ENCODE peak calls at places on chromosome 5, in six cellular contexts. B is activated CD8-positive, alpha-beta memory T cell treated with anti-CD3 and anti-CD28 coated beads for 48 hours; M is body of pancreas; Y is NCI-H1105 treated with DMSO at 0.1 percent for 48 hours; A is stimulated activated CD4-positive, alpha-beta T cell treated with anti-CD3 and anti-CD28 coated beads, TNF-alpha, amount 100 ng/mL, for 24 hours; W is SIG-M5. R is an unnamed sample.

GRCh38 chr5:73599378-73599777 is 26.6 kb upstream of the ARHGEF28 start:
- DNase-seq in W (no peak), A (no peak), M (no peak), Y (no peak), B (no peak), R (no peak)

GRCh38 chr5:55223988-55224240 is 3.2 kb downstream of the MCIDAS start:
- DNase-seq in W (no peak), A (no peak), M (no peak), Y (no peak), B (no peak), R (no peak)

GRCh38 chr5:174454890-174455289 is 269.5 kb upstream of the MSX2 start:
- DNase-seq in Y (no peak), W (no peak), M (no peak), A (no peak), B (no peak), R (no peak)

GRCh38 chr5:40134883-40135520 is 544.7 kb upstream of the PTGER4 start:
- DNase-seq in A (no peak), Y (no peak), M (no peak), B (no peak), W (no peak), R (no peak)

GRCh38 chr5:137037848-137038247 is 461.3 kb downstream of the SPOCK1 start:
- DNase-seq in A (no peak), B (no peak), W (no peak), Y (no peak), M (no peak), R (no peak)

GRCh38 chr5:13860176-13860575 is 84.3 kb downstream of the DNAH5 start:
- DNase-seq in Y (no peak), W (no peak), A (no peak), M (no peak), B (no peak), R (no peak)

GRCh38 chr5:40877371-40877988 is 31.8 kb upstream of the C7 start:
- DNase-seq in Y (no peak), M (no peak), W (no peak), B (no peak), A (no peak), R (peak; percentile 57)

GRCh38 chr5:3385874-3386536 is 209.6 kb upstream of the IRX1 start:
- DNase-seq in Y (no peak), B (no peak), W (no peak), M (no peak), A (no peak), R (no peak)

GRCh38 chr5:145531038-145531734 is 304.0 kb downstream of the PRELID2 start:
- DNase-seq in Y (no peak), B (no peak), A (no peak), W (no peak), M (peak; percentile 14), R (peak; percentile 92)

GRCh38 chr5:912356-913091 is 19.8 kb downstream of the TRIP13 start:
- DNase-seq in Y (no peak), M (no peak), A (peak; percentile 58), B (no peak), W (no peak), R (peak; percentile 99)

GRCh38 chr5:76701298-76701697 is 14.6 kb upstream of the F2R start:
- DNase-seq in A (no peak), M (no peak), B (no peak), Y (no peak), W (no peak), R (peak; percentile 87)

GRCh38 chr5:163089233-163089632 is 348.2 kb upstream of the CCNG1 start:
- DNase-seq in B (no peak), M (no peak), W (no peak), A (no peak), Y (no peak), R (no peak)

GRCh38 chr5:73338201-73339126 is 110.1 kb downstream of the FOXD1 start:
- DNase-seq in B (no peak), W (no peak), A (no peak), Y (no peak), M (no peak), R (no peak)

GRCh38 chr5:68367274-68367673 is 151.7 kb downstream of the PIK3R1 start:
- DNase-seq in A (no peak), M (no peak), B (no peak), Y (no peak), W (no peak), R (no peak)

GRCh38 chr5:83527191-83527590 is 55.6 kb downstream of the VCAN start:
- DNase-seq in W (no peak), B (no peak), A (no peak), M (no peak), Y (no peak), R (no peak)

GRCh38 chr5:22391956-22392355 is 461.2 kb downstream of the CDH12 start:
- DNase-seq in M (no peak), A (no peak), Y (no peak), B (no peak), W (no peak), R (peak; percentile 11)

GRCh38 chr5:106862450-106863193 is 808.1 kb downstream of the EFNA5 start:
- DNase-seq in M (no peak), B (no peak), W (no peak), Y (peak; percentile 29), A (no peak), R (no peak)

GRCh38 chr5:763998-764781 is 20.3 kb downstream of the ZDHHC11B start:
- DNase-seq in A (no peak), B (no peak), M (no peak), Y (no peak), W (no peak), R (no peak)

GRCh38 chr5:146461319-146461718 is 14.2 kb downstream of the TCERG1 start:
- DNase-seq in W (no peak), B (no peak), Y (no peak), M (no peak), A (no peak), R (no peak)

GRCh38 chr5:64108674-64109073 is 57.0 kb upstream of the RNF180 start:
- DNase-seq in W (no peak), Y (no peak), B (no peak), A (no peak), M (no peak), R (no peak)

GRCh38 chr5:145834554-145834916 is 607 bp downstream of the PRELID2 start:
- DNase-seq in W (no peak), B (no peak), M (no peak), Y (no peak), A (no peak), R (no peak)

GRCh38 chr5:76081811-76082783 is 1.1 kb upstream of the SV2C start:
- DNase-seq in M (no peak), A (no peak), Y (no peak), W (no peak), B (no peak), R (no peak)

GRCh38 chr5:76746677-76747076 is 30.8 kb downstream of the F2R start:
- DNase-seq in M (no peak), A (no peak), B (no peak), W (no peak), Y (no peak), R (no peak)

GRCh38 chr5:54537720-54538119 is 20.2 kb downstream of the SNX18 start:
- DNase-seq in W (no peak), Y (no peak), M (no peak), B (no peak), A (no peak), R (no peak)

GRCh38 chr5:106174903-106175302 is 1495.8 kb downstream of the EFNA5 start:
- DNase-seq in B (no peak), Y (no peak), W (no peak), A (no peak), M (no peak), R (no peak)

GRCh38 chr5:159456722-159457462 is 126.6 kb upstream of the IL12B start:
- DNase-seq in Y (no peak), A (peak; percentile 58), W (no peak), M (no peak), B (no peak), R (peak; percentile 63)

GRCh38 chr5:154209591-154210081 is 19.1 kb downstream of the GALNT10 start:
- DNase-seq in Y (no peak), W (no peak), M (no peak), B (no peak), A (no peak), R (no peak)

GRCh38 chr5:118883396-118883795 is 105.0 kb downstream of the DTWD2 start:
- DNase-seq in Y (no peak), M (no peak), A (no peak), B (no peak), W (no peak), R (no peak)

GRCh38 chr5:74947961-74948613 is 81.9 kb upstream of the FAM169A start:
- DNase-seq in W (no peak), M (no peak), B (no peak), Y (no peak), A (no peak), R (no peak)

GRCh38 chr5:172830275-172830799 is 3.7 kb upstream of the ERGIC1 start:
- DNase-seq in M (no peak), W (no peak), B (no peak), Y (no peak), A (no peak), R (no peak)

GRCh38 chr5:8993031-8993430 is 552.8 kb downstream of the SEMA5A start:
- DNase-seq in A (no peak), M (no peak), W (no peak), Y (no peak), B (no peak), R (no peak)

GRCh38 chr5:116583823-116584222 is 9.2 kb upstream of the SEMA6A start:
- DNase-seq in Y (no peak), W (no peak), M (no peak), B (no peak), A (no peak), R (peak; percentile 23)

GRCh38 chr5:150609843-150610584 is 30.4 kb upstream of the SYNPO start:
- DNase-seq in B (no peak), W (no peak), M (no peak), A (no peak), Y (no peak), R (no peak)

GRCh38 chr5:38660194-38660668 is 103.8 kb upstream of the LIFR start:
- DNase-seq in Y (peak; percentile 99), W (no peak), A (no peak), B (no peak), M (peak; percentile 88), R (no peak)

R was measured in foreskin keratinocyte.